ENCODE peak calls at places on chromosomes 1 and 21, in six cellular contexts. B, F, C, O, L and W are unnamed samples.

GRCh38 chr21:28804089-28804670 is 188.5 kb downstream of the LTN1 start:
- DNase-seq in B (no peak), F (no peak), C (no peak), O (no peak), L (no peak), W (no peak)

GRCh38 chr1:227900571-227901051 is 47.1 kb downstream of the WNT9A start:
- DNase-seq in B (no peak), F (no peak), C (no peak), O (no peak), L (no peak), W (no peak)

GRCh38 chr21:34962586-34963222 is 86.4 kb downstream of the RUNX1 start:
- DNase-seq in B (no peak), F (no peak), C (no peak), O (no peak), L (no peak), W (no peak)

GRCh38 chr1:21232044-21232443 is 55.3 kb upstream of the EIF4G3 start:
- DNase-seq in B (peak; percentile 81), F (no peak), C (no peak), O (no peak), L (peak; percentile 27), W (no peak)

GRCh38 chr1:207619833-207620572 is 24.9 kb upstream of the CR1L start:
- DNase-seq in B (peak; percentile 45), F (no peak), C (no peak), O (no peak), L (peak; percentile 7), W (no peak)

GRCh38 chr1:68051475-68051874 is 1.0 kb upstream of the DIRAS3 start:
- DNase-seq in B (peak; percentile 78), F (no peak), C (peak; percentile 67), O (no peak), L (no peak), W (peak; percentile 18)

GRCh38 chr1:228416217-228416971 is at the start of gene TRIM17:
- DNase-seq in B (peak; percentile 90), F (no peak), C (no peak), O (no peak), L (peak; percentile 79), W (no peak)

GRCh38 chr1:147822292-147822691 is 61.9 kb upstream of the GJA5 start:
- DNase-seq in B (no peak), F (no peak), C (no peak), O (no peak), L (peak; percentile 33), W (no peak)

GRCh38 chr1:60970081-60970509 is 112.3 kb upstream of the NFIA start:
- DNase-seq in B (peak; percentile 50), F (no peak), C (no peak), O (no peak), L (no peak), W (no peak)

GRCh38 chr1:71093938-71094337 is 13.1 kb upstream of the ZRANB2 start:
- DNase-seq in B (peak; percentile 15), F (no peak), C (no peak), O (no peak), L (no peak), W (no peak)

GRCh38 chr1:29828526-29829447 is 592.5 kb downstream of the PTPRU start:
- DNase-seq in B (no peak), F (no peak), C (no peak), O (peak; percentile 82), L (no peak), W (no peak)

GRCh38 chr1:60223370-60223652 is 149.7 kb upstream of the C1orf87 start:
- DNase-seq in B (no peak), F (no peak), C (no peak), O (no peak), L (no peak), W (no peak)

GRCh38 chr21:33988237-33988835 is 72.7 kb upstream of the ATP5PO start:
- DNase-seq in B (no peak), F (no peak), C (no peak), O (no peak), L (no peak), W (no peak)

GRCh38 chr1:85361106-85361505 is 84.7 kb upstream of the BCL10 start:
- DNase-seq in B (no peak), F (peak; percentile 55), C (no peak), O (no peak), L (no peak), W (peak; percentile 71)

GRCh38 chr1:117267232-117267774 is 56.6 kb upstream of the VTCN1 start:
- DNase-seq in B (no peak), F (no peak), C (no peak), O (no peak), L (peak; percentile 35), W (no peak)

GRCh38 chr1:39689635-39690034 is 1.6 kb downstream of the HPCAL4 start:
- DNase-seq in B (peak; percentile 51), F (no peak), C (no peak), O (no peak), L (no peak), W (no peak)

GRCh38 chr1:39933956-39934941 is 20.7 kb upstream of the MFSD2A start:
- DNase-seq in B (no peak), F (peak; percentile 96), C (peak; percentile 93), O (no peak), L (peak; percentile 17), W (peak; percentile 85)

GRCh38 chr1:201447911-201448871 is 20.8 kb downstream of the PHLDA3 start:
- DNase-seq in B (peak; percentile 80), F (no peak), C (peak; percentile 64), O (no peak), L (peak; percentile 65), W (no peak)

GRCh38 chr1:108114026-108114599 is 86.0 kb downstream of the SLC25A24 start:
- DNase-seq in B (no peak), F (no peak), C (no peak), O (no peak), L (no peak), W (no peak)

GRCh38 chr21:34788879-34789278 is 120.1 kb downstream of the CLIC6 start:
- DNase-seq in B (no peak), F (no peak), C (no peak), O (peak; percentile 26), L (no peak), W (no peak)

GRCh38 chr1:32361308-32361673 is 994 bp downstream of the FAM229A start:
- DNase-seq in B (no peak), F (no peak), C (no peak), O (no peak), L (no peak), W (no peak)
- H3K4me3 ChIP-seq in B (no peak overlapping the region), F (peak overlapping the region; percentile 5), C (peak overlapping the region; percentile 43), O (peak overlapping the region; percentile 60), L (no peak overlapping the region), W (no peak overlapping the region)

GRCh38 chr1:14593279-14593678 is 5.2 kb upstream of the KAZN start:
- DNase-seq in B (no peak), F (no peak), C (no peak), O (no peak), L (no peak), W (no peak)
- H3K27me3 ChIP-seq in B (no peaks in the 10 kb centered on the region), F (no peaks in the 10 kb centered on the region), C (no peaks in the 10 kb centered on the region), O (peaks cover 5% of the 10 kb centered on the region), L (peaks cover 9% of the 10 kb centered on the region), W (peaks cover 9% of the 10 kb centered on the region)

DNA sequence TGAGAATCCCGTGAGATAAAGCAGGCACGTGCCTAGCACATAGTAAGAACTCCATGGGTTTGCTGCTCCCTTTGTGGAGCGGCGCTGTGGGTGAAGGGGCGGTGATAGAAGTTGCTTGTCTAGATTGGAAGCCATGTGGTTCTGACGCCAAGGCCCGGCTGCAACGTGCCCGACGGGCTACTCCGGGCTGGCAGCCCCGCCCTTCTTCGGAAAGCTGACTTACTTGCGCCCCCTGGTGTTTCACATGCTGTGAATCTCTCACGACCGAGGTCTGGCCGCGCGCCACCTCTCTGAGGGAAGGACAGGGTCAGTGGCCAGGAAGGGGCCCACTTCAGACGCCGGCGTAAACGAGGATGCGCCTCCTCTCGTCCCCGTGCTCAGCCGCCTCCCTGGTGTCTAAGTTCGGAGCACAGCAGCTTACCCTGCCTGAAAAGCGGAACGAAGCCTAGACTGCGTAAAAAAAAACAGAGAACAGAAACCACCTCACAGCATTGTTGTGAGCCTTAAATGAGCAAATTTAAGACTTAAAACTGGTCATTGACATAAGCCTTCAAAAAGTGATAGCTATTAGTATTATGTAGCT is 42.6 kb upstream of the WNT2B start:
- DNase-seq in B (peak; percentile 85), F (peak; percentile 64), C (peak; percentile 95), O (peak; percentile 98), L (peak; percentile 89), W (peak; percentile 59)
- H3K4me3 ChIP-seq in B (peak overlapping the region; percentile 24), F (peak overlapping the region; percentile 18), C (peak overlapping the region; percentile 14), O (peak overlapping the region; percentile 55), L (peak overlapping the region; percentile 54), W (peak overlapping the region; percentile 26)

DNA sequence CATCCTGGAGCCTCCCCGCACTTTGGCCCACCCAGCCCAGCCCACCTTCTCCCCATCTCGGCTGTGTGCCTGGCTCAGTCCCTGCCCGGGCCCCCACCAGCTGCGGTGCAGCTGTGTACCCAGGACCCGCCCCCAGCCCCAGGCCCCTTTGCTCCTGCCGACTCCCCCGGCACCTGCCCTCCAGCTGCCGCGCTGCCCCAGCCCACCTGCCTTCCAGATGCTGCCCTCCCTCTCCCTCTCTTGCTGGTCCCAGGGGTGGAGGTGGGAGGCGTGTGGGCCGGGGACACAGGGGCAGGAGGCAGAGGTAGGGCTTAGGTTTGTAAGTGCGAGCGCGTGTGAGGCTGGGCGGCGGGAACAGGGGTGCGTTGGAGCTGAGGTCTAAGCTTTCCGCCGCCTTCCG is 128.6 kb downstream of the CASZ1 start:
- DNase-seq in B (peak; percentile 84), F (no peak), C (no peak), O (no peak), L (no peak), W (no peak)
- H3K27me3 ChIP-seq in B (no peaks in the 10 kb centered on the region), F (no peaks in the 10 kb centered on the region), C (no peaks in the 10 kb centered on the region), O (no peaks in the 10 kb centered on the region), L (no peaks in the 10 kb centered on the region), W (no peaks in the 10 kb centered on the region)

DNA sequence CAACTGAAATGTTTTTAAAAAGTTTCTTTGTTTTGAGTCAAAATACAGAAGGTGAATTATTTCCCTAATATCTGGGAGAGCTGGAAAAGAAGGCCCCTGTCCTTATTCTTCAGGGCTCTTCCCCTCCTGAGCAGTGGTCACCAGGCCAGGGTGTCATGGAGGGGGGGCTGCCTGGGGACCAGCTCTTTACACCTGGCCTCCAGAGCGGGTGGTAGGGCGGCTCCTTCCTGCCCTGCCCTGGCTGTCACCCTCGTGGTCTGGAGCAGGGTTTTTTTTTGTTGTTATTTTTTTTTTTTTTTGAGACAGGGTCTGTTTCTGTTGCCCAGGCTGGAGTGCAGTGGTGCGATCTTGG is 6.6 kb downstream of the SKI start:
- DNase-seq in B (no peak), F (no peak), C (peak; percentile 74), O (no peak), L (peak; percentile 46), W (no peak)
- H3K4me3 ChIP-seq in B (no peak overlapping the region), F (no peak overlapping the region), C (peak overlapping the region; percentile 67), O (peak overlapping the region; percentile 96), L (peak overlapping the region; percentile 47), W (no peak overlapping the region)

GRCh38 chr1:974293-974640 is 7.6 kb downstream of the PERM1 start:
- DNase-seq in B (no peak), F (no peak), C (no peak), O (no peak), L (no peak), W (no peak)
- H3K27me3 ChIP-seq in B (no peaks in the 10 kb centered on the region), F (no peaks in the 10 kb centered on the region), C (no peaks in the 10 kb centered on the region), O (peaks cover 37% of the 10 kb centered on the region), L (no peaks in the 10 kb centered on the region), W (peaks cover 19% of the 10 kb centered on the region)

GRCh38 chr1:203351037-203351625 is at the start of gene FMOD:
- DNase-seq in B (no peak), F (no peak), C (no peak), O (no peak), L (no peak), W (no peak)
- H3K4me3 ChIP-seq in B (no peak within 1 kb of the TSS), F (peak within 1 kb of the TSS; percentile 8), C (peak within 1 kb of the TSS; percentile 8), O (peak within 1 kb of the TSS; percentile 52), L (no peak within 1 kb of the TSS), W (no peak within 1 kb of the TSS)